ENCODE peak calls at places on chromosomes 6 and 20, in seven cellular contexts. R, T, D, P, Q, X and Z are unnamed samples.

GRCh38 chr6:7463785-7464184 is 74.2 kb downstream of the RIOK1 start:
- DNase-seq in R (no peak), T (no peak), D (no peak), P (no peak), Q (no peak), X (peak), Z (no peak)

GRCh38 chr6:36911946-36912555 is 26.3 kb downstream of the C6orf89 start:
- DNase-seq in R (no peak), T (no peak), D (no peak), P (peak), Q (no peak), X (no peak), Z (no peak)

GRCh38 chr20:63896136-63896890 is 1.4 kb downstream of the DNAJC5 start:
- DNase-seq in R (no peak), T (no peak), D (no peak), P (no peak), Q (peak), X (peak), Z (peak)

GRCh38 chr6:3229566-3230274 is 2.3 kb upstream of the TUBB2B start:
- DNase-seq in R (no peak), T (peak), D (no peak), P (no peak), Q (peak), X (no peak), Z (no peak)

GRCh38 chr6:105077592-105078463 is 102.0 kb downstream of the POPDC3 start:
- DNase-seq in R (peak), T (peak), D (no peak), P (no peak), Q (peak), X (peak), Z (no peak)

GRCh38 chr20:3613821-3614440 is 49.3 kb downstream of the GFRA4 start:
- DNase-seq in R (no peak), T (no peak), D (no peak), P (no peak), Q (no peak), X (no peak), Z (peak)

GRCh38 chr20:51698252-51698651 is 69.9 kb downstream of the ATP9A start:
- DNase-seq in R (no peak), T (no peak), D (no peak), P (no peak), Q (no peak), X (no peak), Z (no peak)

GRCh38 chr6:148451690-148452089 is 109.1 kb downstream of the SASH1 start:
- DNase-seq in R (no peak), T (no peak), D (no peak), P (no peak), Q (no peak), X (no peak), Z (no peak)

GRCh38 chr6:63493557-63493956 is 78.7 kb upstream of the LOC128125822 start:
- DNase-seq in R (peak), T (no peak), D (no peak), P (no peak), Q (no peak), X (no peak), Z (no peak)

GRCh38 chr6:146357578-146358340 is 185.9 kb upstream of the RAB32 start:
- DNase-seq in R (no peak), T (no peak), D (no peak), P (peak), Q (no peak), X (no peak), Z (no peak)

GRCh38 chr20:35650632-35651031 is 14.1 kb downstream of the CPNE1 start:
- DNase-seq in R (no peak), T (no peak), D (no peak), P (no peak), Q (no peak), X (no peak), Z (no peak)

GRCh38 chr6:96886519-96886918 is 11.2 kb downstream of the NDUFAF4 start:
- DNase-seq in R (no peak), T (no peak), D (no peak), P (no peak), Q (no peak), X (no peak), Z (no peak)

GRCh38 chr6:46748940-46749503 is 2.3 kb downstream of the ANKRD66 start:
- DNase-seq in R (no peak), T (no peak), D (no peak), P (no peak), Q (no peak), X (no peak), Z (no peak)

GRCh38 chr6:26157150-26157837 is 70.1 kb downstream of the HFE start:
- DNase-seq in R (no peak), T (peak), D (peak), P (no peak), Q (peak), X (no peak), Z (no peak)

GRCh38 chr6:84093405-84094049 is 60.0 kb downstream of the MRAP2 start:
- DNase-seq in R (no peak), T (no peak), D (no peak), P (no peak), Q (peak), X (no peak), Z (no peak)

GRCh38 chr6:167550936-167551633 is 226.2 kb downstream of the TTLL2 start:
- DNase-seq in R (no peak), T (no peak), D (no peak), P (no peak), Q (no peak), X (no peak), Z (no peak)

GRCh38 chr6:128364766-128365519 is 155.5 kb downstream of the PTPRK start:
- DNase-seq in R (no peak), T (no peak), D (no peak), P (no peak), Q (no peak), X (no peak), Z (no peak)

GRCh38 chr20:58714923-58715708 is 22.5 kb downstream of the NPEPL1 start:
- DNase-seq in R (no peak), T (peak), D (no peak), P (no peak), Q (no peak), X (no peak), Z (no peak)

GRCh38 chr6:70668499-70668812 is 773 bp downstream of the SMAP1 start:
- DNase-seq in R (peak), T (no peak), D (no peak), P (no peak), Q (peak), X (no peak), Z (no peak)

GRCh38 chr6:75612921-75613534 is 11.3 kb downstream of the SENP6 start:
- DNase-seq in R (no peak), T (no peak), D (no peak), P (no peak), Q (no peak), X (peak), Z (no peak)

GRCh38 chr6:11929451-11929850 is 82.7 kb upstream of the HIVEP1 start:
- DNase-seq in R (no peak), T (no peak), D (no peak), P (no peak), Q (no peak), X (no peak), Z (no peak)

GRCh38 chr6:63644668-63645326 is 9.2 kb downstream of the PHF3 start:
- DNase-seq in R (no peak), T (no peak), D (no peak), P (no peak), Q (no peak), X (no peak), Z (no peak)

GRCh38 chr20:3784863-3785239 is 1.7 kb downstream of the CENPB start:
- DNase-seq in R (no peak), T (no peak), D (no peak), P (no peak), Q (no peak), X (no peak), Z (no peak)

GRCh38 chr6:142400495-142400894 is 98.7 kb downstream of the ADGRG6 start:
- DNase-seq in R (no peak), T (no peak), D (no peak), P (no peak), Q (peak), X (no peak), Z (no peak)

GRCh38 chr6:163694988-163695942 is 280.7 kb downstream of the QKI start:
- DNase-seq in R (no peak), T (no peak), D (no peak), P (no peak), Q (no peak), X (peak), Z (no peak)

GRCh38 chr6:37306624-37307222 is 47.1 kb upstream of the RNF8 start:
- DNase-seq in R (no peak), T (no peak), D (no peak), P (no peak), Q (no peak), X (no peak), Z (no peak)

GRCh38 chr6:7311171-7311570 is 1.8 kb downstream of the SSR1 start:
- DNase-seq in R (no peak), T (no peak), D (no peak), P (no peak), Q (no peak), X (no peak), Z (no peak)

GRCh38 chr20:58990651-58991445 is 9.8 kb downstream of the NELFCD start:
- DNase-seq in R (no peak), T (no peak), D (no peak), P (no peak), Q (no peak), X (no peak), Z (no peak)

GRCh38 chr6:160007118-160007517 is 38.2 kb downstream of the IGF2R start:
- DNase-seq in R (no peak), T (no peak), D (no peak), P (no peak), Q (no peak), X (no peak), Z (peak)

GRCh38 chr6:169326067-169326799 is 72.6 kb upstream of the THBS2 start:
- DNase-seq in R (peak), T (peak), D (peak), P (no peak), Q (peak), X (peak), Z (no peak)

GRCh38 chr6:87419266-87419665 is 11.5 kb downstream of the CFAP206 start:
- DNase-seq in R (no peak), T (no peak), D (no peak), P (no peak), Q (no peak), X (no peak), Z (no peak)

DNA sequence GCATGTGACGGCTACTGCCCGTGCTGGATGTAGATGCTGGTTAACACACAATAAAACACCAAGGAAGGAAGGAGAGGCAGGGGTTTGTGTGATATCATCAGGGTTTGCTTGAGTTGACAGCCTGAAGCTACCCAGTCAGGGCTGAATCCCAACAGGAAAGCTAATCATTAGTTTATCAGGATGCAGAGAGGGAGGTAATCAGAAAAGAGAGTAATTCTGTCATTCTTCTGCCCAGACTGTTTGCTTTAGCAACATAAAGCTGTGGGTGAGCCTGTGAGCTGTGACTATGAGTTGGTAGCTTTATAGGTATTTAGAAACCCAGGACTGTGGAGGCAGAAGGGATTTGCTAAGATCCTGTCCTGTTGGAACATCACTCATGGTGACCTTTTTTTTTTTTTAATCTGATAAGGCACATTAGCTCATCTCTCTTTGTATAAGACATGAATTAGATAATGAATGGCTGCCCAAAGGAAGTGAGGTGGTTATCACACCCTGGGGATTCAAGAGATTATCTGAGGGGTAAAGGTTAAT is 79.3 kb downstream of the CAP2 start:
- DNase-seq in R (no peak), T (peak), D (no peak), P (no peak), Q (no peak), X (no peak), Z (peak)
- TF ChIP-seq JUND in R (no peak), T (no peak), D (no peak), P (no peak), Q (no peak), X (no peak), Z (no peak)

GRCh38 chr20:53224851-53225250 is 252.7 kb downstream of the TSHZ2 start:
- DNase-seq in R (no peak), T (no peak), D (no peak), P (no peak), Q (no peak), X (no peak), Z (no peak)
- TF ChIP-seq JUND in R (no peak), T (no peak), D (no peak), P (no peak), Q (no peak), X (no peak), Z (no peak)

GRCh38 chr6:158410784-158411183 is 98.5 kb downstream of the TULP4 start:
- DNase-seq in R (no peak), T (no peak), D (no peak), P (no peak), Q (no peak), X (no peak), Z (no peak)

GRCh38 chr6:158408013-158408412 is 95.7 kb downstream of the TULP4 start:
- DNase-seq in R (no peak), T (no peak), D (no peak), P (no peak), Q (no peak), X (no peak), Z (no peak)

GRCh38 chr6:158406736-158407135 is 94.5 kb downstream of the TULP4 start:
- DNase-seq in R (no peak), T (no peak), D (no peak), P (no peak), Q (no peak), X (no peak), Z (no peak)

GRCh38 chr6:158409451-158409850 is 97.2 kb downstream of the TULP4 start:
- DNase-seq in R (no peak), T (peak), D (no peak), P (no peak), Q (peak), X (no peak), Z (no peak)

DNA sequence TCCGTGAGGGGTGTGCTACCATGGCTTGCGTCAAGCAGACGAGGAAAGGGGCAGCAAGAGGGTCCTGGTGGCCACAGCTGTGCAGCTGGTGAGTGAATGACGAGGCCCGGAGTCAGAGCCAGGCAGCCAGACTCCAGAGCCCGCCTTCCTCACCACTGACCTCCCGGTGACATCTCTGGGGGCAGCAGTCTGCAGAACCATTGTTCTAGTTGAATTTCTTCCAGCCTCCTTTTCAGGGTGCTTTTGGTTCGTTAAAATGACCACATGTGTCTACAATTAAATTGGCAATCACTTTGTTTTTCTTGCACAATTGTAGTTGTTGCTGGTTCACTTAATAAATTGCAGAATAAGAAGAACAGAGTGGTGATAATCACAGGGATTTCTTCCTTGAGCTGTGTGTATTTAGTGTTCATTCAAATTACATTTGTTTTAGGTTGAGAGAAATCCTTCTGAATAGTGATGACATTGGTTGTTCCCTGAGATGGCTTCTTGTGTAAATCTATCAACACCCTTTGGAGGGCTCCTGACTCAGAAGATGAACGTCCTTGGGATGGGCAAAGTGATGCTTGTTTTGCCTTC is 96.4 kb downstream of the TULP4 start:
- DNase-seq in R (no peak), T (peak), D (no peak), P (no peak), Q (peak), X (no peak), Z (no peak)
- TF ChIP-seq JUND in R (no peak), T (no peak), D (no peak), P (no peak), Q (no peak), X (no peak), Z (no peak)

DNA sequence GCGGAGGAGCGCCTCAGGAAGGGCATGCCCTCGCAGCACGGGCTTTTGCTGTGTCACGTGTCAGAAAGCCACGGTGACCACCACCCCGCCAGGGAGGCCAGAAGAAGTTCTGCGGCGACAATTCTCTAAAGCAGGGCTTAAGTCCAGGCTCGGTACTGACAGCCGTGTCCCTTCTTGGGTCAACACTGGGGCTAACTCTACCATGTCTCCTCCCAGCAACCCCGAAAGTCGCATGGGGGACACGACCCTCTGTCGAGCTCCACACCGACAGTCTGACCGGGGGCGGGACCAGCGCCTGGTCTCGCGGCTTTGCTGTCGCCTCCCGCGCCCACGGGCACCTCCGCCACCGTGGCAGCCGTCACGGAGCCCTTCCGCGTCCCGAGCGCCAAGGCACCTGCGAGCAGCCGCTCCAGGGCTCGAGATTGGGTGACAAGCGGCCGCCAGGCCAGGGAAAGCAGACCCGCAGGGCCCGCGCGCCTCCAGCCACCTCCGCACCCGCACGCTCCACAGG is 534 bp downstream of the NANP start:
- DNase-seq in R (peak), T (peak), D (peak), P (peak), Q (peak), X (peak), Z (peak)
- TF ChIP-seq JUND in R (no peak), T (no peak), D (no peak), P (no peak), Q (no peak), X (peak), Z (no peak)

GRCh38 chr6:40931927-40932326 is 107.1 kb downstream of the UNC5CL start:
- DNase-seq in R (no peak), T (no peak), D (no peak), P (no peak), Q (no peak), X (no peak), Z (no peak)
- TF ChIP-seq JUND in R (no peak), T (no peak), D (no peak), P (no peak), Q (no peak), X (no peak), Z (no peak)

DNA sequence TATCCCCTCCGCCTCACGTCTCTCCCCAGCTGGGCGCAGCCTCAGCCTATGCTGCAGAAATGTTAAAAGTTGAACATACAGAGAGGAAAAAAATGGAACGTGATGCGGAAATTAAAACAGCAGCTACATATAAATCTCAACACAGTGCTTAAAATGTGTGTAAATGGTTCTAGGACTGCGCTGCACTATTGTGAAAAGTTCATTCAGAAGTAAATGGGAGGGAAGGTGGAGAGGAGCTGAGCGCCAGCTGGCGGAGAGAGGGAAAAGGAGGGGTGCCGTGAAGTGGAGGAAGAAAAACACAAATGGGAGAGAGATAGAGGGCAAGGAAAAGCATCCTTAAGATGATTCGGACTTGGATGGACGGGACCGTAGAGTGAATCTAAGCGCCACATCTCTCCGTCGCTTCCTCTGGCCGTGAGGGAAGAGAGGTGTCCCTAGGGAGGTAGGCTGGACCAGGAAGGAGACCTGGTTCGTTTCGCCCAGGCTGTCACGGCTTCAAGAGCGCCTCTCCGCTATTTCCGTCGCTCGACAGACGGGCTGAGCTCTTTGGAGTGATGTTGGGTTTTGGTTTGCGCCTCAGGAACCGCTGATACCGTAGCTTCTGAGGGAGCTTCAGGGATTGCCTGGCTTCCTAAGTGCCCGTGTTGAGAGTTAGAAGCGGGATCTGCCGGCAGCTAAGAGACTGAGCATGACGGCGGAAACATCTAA is 113.7 kb downstream of the TRIM27 start:
- DNase-seq in R (no peak), T (no peak), D (no peak), P (no peak), Q (peak), X (no peak), Z (peak)
- TF ChIP-seq JUND in R (no peak), T (no peak), D (no peak), P (no peak), Q (no peak), X (no peak), Z (no peak)

GRCh38 chr6:10101551-10102252 is 313.2 kb downstream of the TFAP2A start:
- DNase-seq in R (no peak), T (no peak), D (no peak), P (no peak), Q (peak), X (no peak), Z (no peak)

GRCh38 chr6:10099648-10100047 is 315.2 kb downstream of the TFAP2A start:
- DNase-seq in R (no peak), T (no peak), D (no peak), P (no peak), Q (no peak), X (no peak), Z (no peak)

GRCh38 chr6:10093282-10093681 is 321.6 kb downstream of the TFAP2A start:
- DNase-seq in R (no peak), T (no peak), D (no peak), P (no peak), Q (no peak), X (no peak), Z (no peak)

DNA sequence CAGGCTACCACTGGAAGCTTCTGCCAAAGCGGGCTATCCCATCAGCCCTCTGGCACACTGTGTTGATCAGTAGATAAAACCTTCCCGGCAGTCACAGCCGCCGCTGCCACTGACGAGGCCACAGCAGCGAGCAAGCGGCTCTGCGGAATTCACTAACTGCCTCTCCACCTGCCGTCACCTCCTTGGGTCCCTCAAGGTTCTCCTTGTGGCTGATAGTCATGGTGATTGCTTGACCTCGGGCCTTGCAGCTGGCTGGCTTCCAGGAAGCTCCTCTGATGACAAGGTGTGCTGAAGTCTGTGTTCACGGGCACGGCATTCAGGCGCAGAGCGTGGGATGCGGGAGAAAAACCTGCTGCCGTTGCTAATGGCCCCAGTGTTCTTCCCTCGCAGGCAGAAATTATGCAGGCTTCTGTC is 315.8 kb downstream of the TFAP2A start:
- DNase-seq in R (no peak), T (peak), D (no peak), P (no peak), Q (peak), X (no peak), Z (peak)
- TF ChIP-seq JUND in R (no peak), T (no peak), D (no peak), P (no peak), Q (peak), X (no peak), Z (no peak)